ENCODE peak calls at places on chromosomes 16 and 17, in seven cellular contexts. One of them, this sample, is unnamed.

GRCh38 chr17:74633261-74633783 is 9.8 kb upstream of the CD300E start:
- DNase-seq in breast epithelium: no peak
- DNase-seq in CD8-positive, alpha-beta memory T cell: no peak
- DNase-seq in fibroblast of lung: no peak
- DNase-seq in lung: no peak
- DNase-seq in heart left ventricle: no peak
- DNase-seq in psoas muscle: no peak
- DNase-seq in this sample: no peak

GRCh38 chr17:10447035-10447931 is 22.1 kb downstream of the MYH4 start:
- DNase-seq in breast epithelium: no peak
- DNase-seq in CD8-positive, alpha-beta memory T cell: no peak
- DNase-seq in lung: no peak
- DNase-seq in heart left ventricle: no peak
- DNase-seq in fibroblast of lung: no peak
- DNase-seq in psoas muscle: no peak
- DNase-seq in this sample: no peak

GRCh38 chr16:14539631-14540030 is 90.4 kb downstream of the PARN start:
- DNase-seq in lung: no peak
- DNase-seq in heart left ventricle: no peak
- DNase-seq in psoas muscle: no peak
- DNase-seq in breast epithelium: no peak
- DNase-seq in fibroblast of lung: peak; percentile 75
- DNase-seq in CD8-positive, alpha-beta memory T cell: no peak
- DNase-seq in this sample: no peak

GRCh38 chr17:66593116-66593515 is 241.8 kb upstream of the CACNG5 start:
- DNase-seq in breast epithelium: no peak
- DNase-seq in lung: no peak
- DNase-seq in fibroblast of lung: no peak
- DNase-seq in heart left ventricle: no peak
- DNase-seq in CD8-positive, alpha-beta memory T cell: no peak
- DNase-seq in psoas muscle: no peak
- DNase-seq in this sample: no peak

GRCh38 chr17:2149934-2150333 is 95.0 kb downstream of the HIC1 start:
- DNase-seq in CD8-positive, alpha-beta memory T cell: no peak
- DNase-seq in breast epithelium: no peak
- DNase-seq in fibroblast of lung: no peak
- DNase-seq in heart left ventricle: no peak
- DNase-seq in psoas muscle: no peak
- DNase-seq in lung: no peak
- DNase-seq in this sample: no peak

GRCh38 chr16:57966986-57967385 is 3.9 kb downstream of the CNGB1 start:
- DNase-seq in heart left ventricle: no peak
- DNase-seq in fibroblast of lung: no peak
- DNase-seq in lung: no peak
- DNase-seq in CD8-positive, alpha-beta memory T cell: peak; percentile 16
- DNase-seq in breast epithelium: no peak
- DNase-seq in psoas muscle: no peak
- DNase-seq in this sample: no peak

GRCh38 chr16:3363793-3364192 is 8.1 kb downstream of the OR2C1 start:
- DNase-seq in fibroblast of lung: no peak
- DNase-seq in lung: no peak
- DNase-seq in breast epithelium: no peak
- DNase-seq in psoas muscle: no peak
- DNase-seq in heart left ventricle: no peak
- DNase-seq in CD8-positive, alpha-beta memory T cell: no peak
- DNase-seq in this sample: no peak

GRCh38 chr16:17397499-17397891 is 73.3 kb downstream of the XYLT1 start:
- DNase-seq in breast epithelium: no peak
- DNase-seq in fibroblast of lung: peak; percentile 86
- DNase-seq in heart left ventricle: no peak
- DNase-seq in CD8-positive, alpha-beta memory T cell: peak; percentile 59
- DNase-seq in psoas muscle: no peak
- DNase-seq in lung: no peak
- DNase-seq in this sample: no peak

GRCh38 chr17:12667299-12667958 is 1.7 kb downstream of the MYOCD start:
- DNase-seq in lung: no peak
- DNase-seq in CD8-positive, alpha-beta memory T cell: no peak
- DNase-seq in breast epithelium: no peak
- DNase-seq in psoas muscle: no peak
- DNase-seq in heart left ventricle: peak; percentile 56
- DNase-seq in fibroblast of lung: peak; percentile 56
- DNase-seq in this sample: no peak

GRCh38 chr16:89409161-89409711 is 81.1 kb downstream of the ANKRD11 start:
- DNase-seq in heart left ventricle: no peak
- DNase-seq in breast epithelium: no peak
- DNase-seq in CD8-positive, alpha-beta memory T cell: peak; percentile 91
- DNase-seq in psoas muscle: no peak
- DNase-seq in fibroblast of lung: peak; percentile 49
- DNase-seq in lung: no peak
- DNase-seq in this sample: peak; percentile 64

GRCh38 chr17:20120835-20121234 is 111.7 kb downstream of the SPECC1 start:
- DNase-seq in CD8-positive, alpha-beta memory T cell: no peak
- DNase-seq in psoas muscle: no peak
- DNase-seq in breast epithelium: no peak
- DNase-seq in fibroblast of lung: no peak
- DNase-seq in heart left ventricle: no peak
- DNase-seq in lung: no peak
- DNase-seq in this sample: no peak

GRCh38 chr16:67900156-67900555 is 7.1 kb downstream of the PSKH1 start:
- DNase-seq in CD8-positive, alpha-beta memory T cell: no peak
- DNase-seq in psoas muscle: no peak
- DNase-seq in lung: no peak
- DNase-seq in breast epithelium: no peak
- DNase-seq in heart left ventricle: no peak
- DNase-seq in fibroblast of lung: no peak
- DNase-seq in this sample: no peak

GRCh38 chr17:64200080-64201042 is 62.7 kb downstream of the TEX2 start:
- DNase-seq in heart left ventricle: no peak
- DNase-seq in lung: no peak
- DNase-seq in fibroblast of lung: peak; percentile 75
- DNase-seq in CD8-positive, alpha-beta memory T cell: no peak
- DNase-seq in psoas muscle: no peak
- DNase-seq in breast epithelium: no peak
- DNase-seq in this sample: no peak

GRCh38 chr16:88705076-88705684 is 1.0 kb downstream of the RNF166 start:
- DNase-seq in fibroblast of lung: peak; percentile 49
- DNase-seq in CD8-positive, alpha-beta memory T cell: peak; percentile 68
- DNase-seq in breast epithelium: no peak
- DNase-seq in psoas muscle: no peak
- DNase-seq in heart left ventricle: no peak
- DNase-seq in lung: no peak
- DNase-seq in this sample: no peak

GRCh38 chr17:35315283-35315682 is 58.1 kb downstream of the SLFN11 start:
- DNase-seq in lung: no peak
- DNase-seq in heart left ventricle: no peak
- DNase-seq in CD8-positive, alpha-beta memory T cell: no peak
- DNase-seq in psoas muscle: peak; percentile 20
- DNase-seq in breast epithelium: no peak
- DNase-seq in fibroblast of lung: peak; percentile 90
- DNase-seq in this sample: no peak

GRCh38 chr17:4789701-4789950 is 862 bp downstream of the GLTPD2 start:
- DNase-seq in lung: no peak
- DNase-seq in psoas muscle: no peak
- DNase-seq in breast epithelium: no peak
- DNase-seq in heart left ventricle: no peak
- DNase-seq in CD8-positive, alpha-beta memory T cell: no peak
- DNase-seq in fibroblast of lung: no peak
- DNase-seq in this sample: no peak

GRCh38 chr16:81204794-81205680 is 33.5 kb upstream of the BCO1 start:
- DNase-seq in heart left ventricle: no peak
- DNase-seq in lung: no peak
- DNase-seq in fibroblast of lung: peak; percentile 50
- DNase-seq in psoas muscle: no peak
- DNase-seq in breast epithelium: no peak
- DNase-seq in CD8-positive, alpha-beta memory T cell: no peak
- DNase-seq in this sample: no peak

GRCh38 chr17:12686486-12686885 is 20.8 kb downstream of the MYOCD start:
- DNase-seq in fibroblast of lung: no peak
- DNase-seq in CD8-positive, alpha-beta memory T cell: no peak
- DNase-seq in psoas muscle: no peak
- DNase-seq in heart left ventricle: no peak
- DNase-seq in lung: no peak
- DNase-seq in breast epithelium: no peak
- DNase-seq in this sample: no peak

GRCh38 chr16:71482569-71482968 is 6.6 kb downstream of the ZNF19 start:
- DNase-seq in breast epithelium: no peak
- DNase-seq in fibroblast of lung: no peak
- DNase-seq in lung: no peak
- DNase-seq in CD8-positive, alpha-beta memory T cell: no peak
- DNase-seq in heart left ventricle: no peak
- DNase-seq in psoas muscle: no peak
- DNase-seq in this sample: no peak

DNA sequence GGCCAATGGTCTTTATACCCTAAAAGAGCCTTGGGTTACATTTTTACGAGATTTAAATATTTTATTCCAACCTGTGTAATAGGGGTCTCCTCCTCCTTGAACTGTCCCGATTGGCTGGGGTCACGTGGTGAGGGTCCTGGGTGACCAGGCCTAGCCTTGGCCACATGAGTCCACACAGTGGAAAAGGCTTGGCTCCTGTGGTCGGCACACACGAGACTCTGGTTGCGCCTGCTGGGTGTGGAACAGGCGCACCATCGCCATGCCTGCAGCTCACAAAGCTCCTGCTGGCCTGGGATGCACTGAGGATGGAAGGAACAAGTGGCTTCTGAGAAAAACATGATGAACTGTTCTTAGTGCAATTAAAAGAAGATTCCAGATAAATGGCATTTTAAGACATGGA is 103.9 kb upstream of the ZNF750 start:
- DNase-seq in CD8-positive, alpha-beta memory T cell: no peak
- DNase-seq in breast epithelium: no peak
- DNase-seq in fibroblast of lung: no peak
- DNase-seq in lung: no peak
- DNase-seq in psoas muscle: peak; percentile 4
- DNase-seq in heart left ventricle: no peak
- DNase-seq in this sample: peak; percentile 22
- H3K9me3 ChIP-seq in CD8-positive, alpha-beta memory T cell: peaks cover 13% of the 10 kb centered on the region
- H3K9me3 ChIP-seq in breast epithelium: peaks cover 32% of the 10 kb centered on the region
- H3K9me3 ChIP-seq in fibroblast of lung: no peaks in the 10 kb centered on the region
- H3K9me3 ChIP-seq in lung: peaks cover 6% of the 10 kb centered on the region
- H3K9me3 ChIP-seq in psoas muscle: peaks cover 18% of the 10 kb centered on the region
- H3K9me3 ChIP-seq in heart left ventricle: peaks cover 22% of the 10 kb centered on the region
- H3K9me3 ChIP-seq in this sample: peaks cover 21% of the 10 kb centered on the region

GRCh38 chr17:28737316-28737715 is 6.5 kb upstream of the TRAF4 start:
- DNase-seq in psoas muscle: no peak
- DNase-seq in heart left ventricle: no peak
- DNase-seq in lung: no peak
- DNase-seq in CD8-positive, alpha-beta memory T cell: no peak
- DNase-seq in breast epithelium: no peak
- DNase-seq in fibroblast of lung: no peak
- DNase-seq in this sample: peak; percentile 73

GRCh38 chr17:28740406-28741357 is 3.1 kb upstream of the TRAF4 start:
- DNase-seq in lung: no peak
- DNase-seq in breast epithelium: no peak
- DNase-seq in fibroblast of lung: no peak
- DNase-seq in CD8-positive, alpha-beta memory T cell: no peak
- DNase-seq in heart left ventricle: no peak
- DNase-seq in psoas muscle: no peak
- DNase-seq in this sample: peak; percentile 56

GRCh38 chr17:28741358-28742349 is 2.2 kb upstream of the TRAF4 start:
- DNase-seq in fibroblast of lung: no peak
- DNase-seq in lung: no peak
- DNase-seq in psoas muscle: no peak
- DNase-seq in breast epithelium: no peak
- DNase-seq in CD8-positive, alpha-beta memory T cell: no peak
- DNase-seq in heart left ventricle: no peak
- DNase-seq in this sample: peak; percentile 57

GRCh38 chr17:28737770-28738679 is 5.8 kb upstream of the TRAF4 start:
- DNase-seq in lung: no peak
- DNase-seq in breast epithelium: no peak
- DNase-seq in fibroblast of lung: no peak
- DNase-seq in heart left ventricle: no peak
- DNase-seq in CD8-positive, alpha-beta memory T cell: peak; percentile 35
- DNase-seq in psoas muscle: no peak
- DNase-seq in this sample: peak; percentile 89

GRCh38 chr17:28738680-28739384 is 5.0 kb upstream of the TRAF4 start:
- DNase-seq in fibroblast of lung: no peak
- DNase-seq in lung: no peak
- DNase-seq in heart left ventricle: no peak
- DNase-seq in psoas muscle: no peak
- DNase-seq in breast epithelium: no peak
- DNase-seq in CD8-positive, alpha-beta memory T cell: peak; percentile 53
- DNase-seq in this sample: peak; percentile 69
- H3K27ac ChIP-seq in fibroblast of lung: no peak overlapping the region
- H3K27ac ChIP-seq in lung: no peak overlapping the region
- H3K27ac ChIP-seq in heart left ventricle: no peak overlapping the region
- H3K27ac ChIP-seq in psoas muscle: no peak overlapping the region
- H3K27ac ChIP-seq in breast epithelium: no peak overlapping the region
- H3K27ac ChIP-seq in CD8-positive, alpha-beta memory T cell: no peak overlapping the region
- H3K27ac ChIP-seq in this sample: no peak overlapping the region

GRCh38 chr17:55316499-55316898 is 51.7 kb downstream of the HLF start:
- DNase-seq in psoas muscle: no peak
- DNase-seq in heart left ventricle: no peak
- DNase-seq in fibroblast of lung: no peak
- DNase-seq in CD8-positive, alpha-beta memory T cell: no peak
- DNase-seq in breast epithelium: no peak
- DNase-seq in lung: no peak
- DNase-seq in this sample: no peak
- H3K4me1 ChIP-seq in psoas muscle: peaks cover 14% of the 10 kb centered on the region
- H3K4me1 ChIP-seq in heart left ventricle: no peaks in the 10 kb centered on the region
- H3K4me1 ChIP-seq in fibroblast of lung: no peaks in the 10 kb centered on the region
- H3K4me1 ChIP-seq in CD8-positive, alpha-beta memory T cell: no peaks in the 10 kb centered on the region
- H3K4me1 ChIP-seq in breast epithelium: peaks cover 5% of the 10 kb centered on the region
- H3K4me1 ChIP-seq in lung: no peaks in the 10 kb centered on the region
- H3K4me1 ChIP-seq in this sample: peaks cover 4% of the 10 kb centered on the region

GRCh38 chr17:22512506-22512905 is 820.2 kb downstream of the KCNJ18 start:
- DNase-seq in CD8-positive, alpha-beta memory T cell: no peak
- DNase-seq in lung: no peak
- DNase-seq in heart left ventricle: no peak
- DNase-seq in fibroblast of lung: no peak
- DNase-seq in psoas muscle: no peak
- DNase-seq in breast epithelium: no peak
- DNase-seq in this sample: no peak

GRCh38 chr17:22512057-22512456 is 819.7 kb downstream of the KCNJ18 start:
- DNase-seq in fibroblast of lung: no peak
- DNase-seq in breast epithelium: no peak
- DNase-seq in CD8-positive, alpha-beta memory T cell: no peak
- DNase-seq in lung: no peak
- DNase-seq in psoas muscle: no peak
- DNase-seq in heart left ventricle: no peak
- DNase-seq in this sample: no peak

GRCh38 chr17:22510504-22510903 is 818.2 kb downstream of the KCNJ18 start:
- DNase-seq in lung: no peak
- DNase-seq in CD8-positive, alpha-beta memory T cell: no peak
- DNase-seq in fibroblast of lung: no peak
- DNase-seq in breast epithelium: no peak
- DNase-seq in heart left ventricle: no peak
- DNase-seq in psoas muscle: no peak
- DNase-seq in this sample: no peak

GRCh38 chr17:22512997-22513538 is 820.7 kb downstream of the KCNJ18 start:
- DNase-seq in lung: no peak
- DNase-seq in psoas muscle: no peak
- DNase-seq in heart left ventricle: no peak
- DNase-seq in fibroblast of lung: no peak
- DNase-seq in CD8-positive, alpha-beta memory T cell: no peak
- DNase-seq in breast epithelium: no peak
- DNase-seq in this sample: no peak

DNA sequence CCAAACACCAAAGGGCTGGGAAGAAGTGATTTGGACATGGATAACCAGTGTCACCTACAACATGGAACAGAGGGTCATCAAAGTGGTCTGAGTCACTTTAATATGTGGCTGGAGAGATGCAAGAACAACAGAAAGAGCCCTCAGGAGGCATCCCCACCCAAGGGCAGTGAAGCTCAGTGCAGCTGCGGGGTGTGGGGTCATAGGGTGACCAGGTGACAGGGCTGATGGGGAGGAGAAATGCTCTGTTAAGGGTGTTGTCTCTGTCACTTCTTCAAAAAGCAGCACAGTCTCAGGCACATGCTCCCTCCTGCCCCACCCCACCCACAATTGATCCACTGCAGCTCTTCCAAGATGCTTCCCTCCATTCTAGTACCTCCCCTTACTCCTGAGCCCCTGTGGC is 819.1 kb downstream of the KCNJ18 start:
- DNase-seq in CD8-positive, alpha-beta memory T cell: no peak
- DNase-seq in heart left ventricle: no peak
- DNase-seq in fibroblast of lung: no peak
- DNase-seq in psoas muscle: no peak
- DNase-seq in lung: no peak
- DNase-seq in breast epithelium: no peak
- DNase-seq in this sample: no peak
- H3K9me3 ChIP-seq in CD8-positive, alpha-beta memory T cell: no peaks in the 10 kb centered on the region
- H3K9me3 ChIP-seq in heart left ventricle: no peaks in the 10 kb centered on the region
- H3K9me3 ChIP-seq in fibroblast of lung: no peaks in the 10 kb centered on the region
- H3K9me3 ChIP-seq in psoas muscle: no peaks in the 10 kb centered on the region
- H3K9me3 ChIP-seq in lung: no peaks in the 10 kb centered on the region
- H3K9me3 ChIP-seq in breast epithelium: peaks cover 7% of the 10 kb centered on the region
- H3K9me3 ChIP-seq in this sample: no peaks in the 10 kb centered on the region